ENCODE peak calls at places on chromosomes 3 and 15, in seven cellular contexts. J is mesendoderm; O is psoas muscle; E is heart left ventricle; Z is CD4-positive, alpha-beta T cell; F is AG04450; L is tibial artery. U is an unnamed sample.

GRCh38 chr3:179027326-179027900 is 44.2 kb downstream of the ZMAT3 start:
- DNase-seq in F (no peak), E (no peak), J (peak), O (no peak), L (no peak), Z (no peak), U (peak)

GRCh38 chr15:60563539-60564404 is 84.8 kb upstream of the ICE2 start:
- DNase-seq in F (no peak), L (no peak), Z (no peak), J (no peak), O (no peak), E (no peak), U (no peak)

GRCh38 chr15:66864086-66864830 is 162.2 kb downstream of the SMAD6 start:
- DNase-seq in Z (no peak), F (no peak), E (no peak), L (peak), J (no peak), O (no peak), U (no peak)

GRCh38 chr3:52388933-52389332 is 56.0 kb downstream of the SEMA3G start:
- DNase-seq in E (no peak), O (no peak), Z (no peak), J (peak), L (no peak), F (no peak), U (no peak)

GRCh38 chr15:73910904-73911303 is 15.4 kb upstream of the LOXL1 start:
- DNase-seq in L (no peak), Z (no peak), O (no peak), F (no peak), J (no peak), E (no peak), U (no peak)

GRCh38 chr3:42756681-42757213 is 16.3 kb downstream of the CCDC13 start:
- DNase-seq in L (peak), J (no peak), E (no peak), F (no peak), Z (no peak), O (no peak), U (peak)

GRCh38 chr3:197756704-197757103 is 7.0 kb downstream of the FYTTD1 start:
- DNase-seq in F (no peak), E (no peak), O (no peak), J (no peak), Z (no peak), L (no peak), U (no peak)

GRCh38 chr15:28954466-28955159 is 68.8 kb downstream of the APBA2 start:
- DNase-seq in E (no peak), J (no peak), Z (no peak), F (no peak), L (no peak), O (no peak), U (no peak)

GRCh38 chr3:109369510-109369909 is 32.2 kb upstream of the DPPA4 start:
- DNase-seq in L (no peak), O (no peak), E (no peak), Z (no peak), F (no peak), J (peak), U (no peak)

GRCh38 chr3:44065311-44065710 is 176.4 kb upstream of the TOPAZ1 start:
- DNase-seq in F (no peak), J (no peak), L (no peak), O (no peak), Z (no peak), E (peak), U (no peak)

GRCh38 chr3:157092219-157092618 is 67.7 kb downstream of the CCNL1 start:
- DNase-seq in J (no peak), Z (no peak), L (no peak), O (no peak), E (no peak), F (no peak), U (no peak)

GRCh38 chr15:39455502-39455991 is 125.3 kb upstream of the THBS1 start:
- DNase-seq in L (no peak), O (no peak), E (no peak), Z (no peak), F (peak), J (no peak), U (peak)
- H3K27ac ChIP-seq in L (no peak), O (no peak), E (no peak), Z (no peak), F (no peak), J (no peak), U (no peak)

DNA sequence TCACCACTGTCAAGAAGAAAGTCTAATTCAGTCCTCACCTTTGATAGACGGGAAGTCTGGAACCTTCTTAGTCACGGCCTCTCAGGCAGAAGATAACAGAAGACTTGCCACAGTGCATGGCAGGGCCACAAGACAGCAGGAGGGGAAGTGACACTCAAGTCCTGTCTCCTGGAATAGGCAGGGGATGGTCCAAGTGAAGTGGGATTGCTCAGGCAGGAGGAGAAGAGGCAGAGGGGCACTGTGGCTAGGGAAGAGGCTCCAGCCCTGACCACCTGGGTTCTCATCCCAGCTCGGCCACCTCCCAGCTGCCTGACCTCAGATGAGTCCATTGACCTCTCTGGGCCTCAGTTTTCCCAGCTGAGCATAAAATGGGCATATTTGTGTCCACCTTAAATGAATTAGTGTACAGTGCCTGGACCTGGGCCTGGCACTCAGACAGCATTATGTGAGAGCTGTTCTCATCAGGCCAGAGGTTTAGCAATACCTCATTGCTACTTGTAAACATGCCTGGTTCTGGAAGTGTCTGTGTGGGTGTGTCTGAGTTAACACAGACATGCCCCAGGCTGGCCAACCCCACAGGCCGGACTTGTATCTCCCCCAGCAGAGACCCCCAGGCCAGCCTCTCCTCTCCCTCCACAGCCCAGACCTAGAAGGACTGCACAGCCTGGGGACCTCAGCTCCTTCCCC is 11.5 kb upstream of the PCSK6 start:
- DNase-seq in O (no peak), F (no peak), E (no peak), Z (no peak), L (no peak), J (no peak), U (no peak)
- H3K27ac ChIP-seq in O (peak), F (no peak), E (peak), Z (no peak), L (no peak), J (no peak), U (no peak)

DNA sequence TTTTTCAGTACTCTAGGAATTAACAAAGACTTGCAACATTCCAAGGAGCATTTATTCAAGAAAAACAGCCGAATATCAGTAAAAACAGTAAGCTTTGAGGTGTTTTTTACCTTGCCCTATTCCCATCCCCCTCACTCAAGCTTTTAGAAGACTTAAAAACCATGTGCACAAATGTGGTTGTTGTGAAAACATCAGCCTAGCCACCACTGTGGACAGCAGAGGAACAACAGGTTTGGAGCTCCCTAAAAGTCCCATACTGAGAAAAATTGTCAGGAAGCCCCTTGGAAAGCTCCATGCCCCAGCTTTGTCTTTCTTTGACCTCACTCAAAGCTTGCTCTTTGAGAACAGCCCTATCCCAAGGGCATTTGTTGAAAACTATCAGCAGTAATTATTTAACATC is 34.7 kb upstream of the RSL24D1 start:
- DNase-seq in E (no peak), O (no peak), L (no peak), J (no peak), F (no peak), Z (no peak), U (no peak)
- H3K27ac ChIP-seq in E (no peak), O (no peak), L (no peak), J (no peak), F (no peak), Z (no peak), U (no peak)

GRCh38 chr15:65303687-65304392 is 637 bp upstream of the RNU5B-1 start:
- DNase-seq in O (peak), Z (peak), E (peak), L (peak), J (peak), F (peak), U (peak)

GRCh38 chr15:65306551-65306950 is 2.1 kb downstream of the RNU5B-1 start:
- DNase-seq in E (no peak), O (no peak), J (no peak), L (no peak), Z (no peak), F (no peak), U (no peak)

GRCh38 chr15:65305144-65305758 is 774 bp downstream of the RNU5B-1 start:
- DNase-seq in J (no peak), Z (no peak), O (no peak), E (no peak), L (no peak), F (no peak), U (no peak)

GRCh38 chr15:65304393-65305143 is at the start of gene RNU5B-1:
- DNase-seq in F (peak), L (no peak), Z (peak), J (peak), E (peak), O (peak), U (peak)

GRCh38 chr15:65305776-65306175 is 1.3 kb downstream of the RNU5B-1 start:
- DNase-seq in F (no peak), E (no peak), J (no peak), O (no peak), L (no peak), Z (no peak), U (peak)
- H3K27ac ChIP-seq in F (no peak), E (no peak), J (no peak), O (no peak), L (no peak), Z (no peak), U (no peak)

GRCh38 chr3:22893001-22893400 is 310.1 kb upstream of the UBE2E2 start:
- DNase-seq in L (no peak), Z (no peak), F (no peak), J (no peak), E (no peak), O (no peak), U (no peak)
- H3K27ac ChIP-seq in L (no peak), Z (no peak), F (no peak), J (no peak), E (no peak), O (no peak), U (no peak)

GRCh38 chr3:150721285-150722130 is 17.8 kb upstream of the ERICH6 start:
- DNase-seq in F (peak), J (peak), O (no peak), E (no peak), Z (no peak), L (no peak), U (no peak)

GRCh38 chr3:150723946-150724345 is 20.2 kb upstream of the ERICH6 start:
- DNase-seq in E (no peak), F (no peak), O (no peak), Z (no peak), J (no peak), L (no peak), U (no peak)

GRCh38 chr3:150720444-150720843 is 16.7 kb upstream of the ERICH6 start:
- DNase-seq in Z (no peak), J (no peak), F (no peak), L (no peak), O (no peak), E (no peak), U (no peak)

GRCh38 chr3:150725548-150725947 is 21.8 kb upstream of the ERICH6 start:
- DNase-seq in L (no peak), E (no peak), F (no peak), Z (no peak), O (no peak), J (no peak), U (no peak)

DNA sequence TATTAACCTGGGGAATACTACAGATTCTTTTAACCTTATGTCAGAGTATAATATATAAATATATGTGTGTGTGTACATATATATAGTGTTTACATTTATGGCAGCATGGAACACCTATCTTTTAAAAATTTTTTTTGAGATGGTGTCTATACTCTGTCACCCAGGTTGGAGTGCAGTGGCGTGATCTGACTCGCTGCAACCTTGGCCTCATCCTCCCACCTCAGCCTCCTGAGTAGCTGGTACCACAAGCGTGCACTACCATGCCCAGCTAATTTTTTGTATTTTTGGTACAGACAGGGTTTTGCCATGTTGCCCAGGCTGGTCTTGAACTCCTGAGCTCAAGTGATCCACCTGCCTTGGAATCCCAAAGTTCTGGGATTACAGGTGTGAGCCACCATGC is 18.5 kb upstream of the ERICH6 start:
- DNase-seq in O (no peak), Z (no peak), L (no peak), E (no peak), F (no peak), J (no peak), U (no peak)
- H3K27ac ChIP-seq in O (no peak), Z (no peak), L (no peak), E (no peak), F (no peak), J (no peak), U (no peak)

GRCh38 chr15:83746231-83746630 is 92.3 kb downstream of the ADAMTSL3 start:
- DNase-seq in O (no peak), J (no peak), L (no peak), E (no peak), Z (no peak), F (no peak), U (no peak)

GRCh38 chr15:83745771-83746170 is 91.8 kb downstream of the ADAMTSL3 start:
- DNase-seq in F (no peak), L (no peak), E (no peak), Z (no peak), O (no peak), J (no peak), U (no peak)

GRCh38 chr15:83747718-83748110 is 93.8 kb downstream of the ADAMTSL3 start:
- DNase-seq in J (no peak), E (no peak), F (no peak), Z (no peak), L (no peak), O (no peak), U (no peak)

DNA sequence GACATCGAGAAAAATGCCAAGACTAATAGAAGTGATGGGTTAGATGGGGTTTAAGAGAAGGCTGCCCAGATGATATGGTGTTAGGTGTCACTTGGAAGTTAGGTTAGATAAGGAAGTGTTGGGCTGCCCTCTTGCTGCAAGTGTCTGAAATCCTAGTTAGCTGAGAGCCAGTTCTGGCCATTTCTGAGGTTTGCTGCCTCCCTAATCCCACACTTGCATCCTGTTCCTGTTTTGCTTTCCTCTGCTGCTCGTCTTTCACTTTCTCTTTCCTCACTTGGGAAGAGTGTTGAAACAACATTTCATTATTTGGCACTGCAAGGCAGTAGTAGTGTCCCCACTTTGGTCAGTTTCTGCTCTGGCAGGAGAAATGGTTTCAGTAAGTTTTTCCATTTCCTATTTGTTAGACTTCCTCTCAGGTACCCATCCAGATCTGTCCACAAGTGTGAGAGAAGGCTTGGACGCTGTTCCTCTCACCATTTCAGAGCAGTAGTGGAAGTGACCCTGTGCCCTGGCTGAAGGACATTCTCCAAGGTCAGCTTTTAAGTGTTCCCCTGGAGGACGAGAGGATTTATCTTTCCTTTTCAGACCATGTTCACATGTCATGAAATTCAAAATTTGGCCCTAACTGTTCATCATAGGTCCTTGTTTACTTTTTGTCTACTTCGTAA is 93.3 kb downstream of the ADAMTSL3 start:
- DNase-seq in F (no peak), L (peak), E (peak), J (peak), O (no peak), Z (no peak), U (peak)
- H3K27ac ChIP-seq in F (no peak), L (peak), E (peak), J (no peak), O (peak), Z (no peak), U (no peak)